ENCODE peak calls at places on chromosomes 5 and 9, in five cellular contexts. E, T, X, C and N are unnamed samples.

GRCh38 chr5:14400085-14400484 is 181.5 kb upstream of the OTULINL start:
- DNase-seq in E (no peak), T (peak; percentile 53), X (no peak), C (no peak), N (no peak)

GRCh38 chr9:136671646-136672430 is 9.1 kb downstream of the EGFL7 start:
- DNase-seq in E (no peak), T (no peak), X (no peak), C (peak; percentile 68), N (no peak)

GRCh38 chr9:94482110-94482509 is 72.8 kb upstream of the PCAT7 start:
- DNase-seq in E (no peak), T (no peak), X (no peak), C (no peak), N (no peak)

GRCh38 chr5:124806857-124807196 is 60.4 kb upstream of the ZNF608 start:
- DNase-seq in E (no peak), T (no peak), X (no peak), C (no peak), N (no peak)

GRCh38 chr5:53481354-53481886 is 991 bp downstream of the FST start:
- DNase-seq in E (no peak), T (no peak), X (no peak), C (no peak), N (no peak)

GRCh38 chr5:57221049-57221568 is 47.2 kb downstream of the GPBP1 start:
- DNase-seq in E (no peak), T (peak; percentile 26), X (peak; percentile 37), C (peak; percentile 69), N (no peak)

GRCh38 chr9:89515416-89515815 is 17.5 kb upstream of the SEMA4D start:
- DNase-seq in E (no peak), T (no peak), X (no peak), C (no peak), N (no peak)

GRCh38 chr5:176319827-176320554 is 41.6 kb downstream of the KIAA1191 start:
- DNase-seq in E (no peak), T (no peak), X (no peak), C (no peak), N (no peak)

GRCh38 chr5:6734243-6734695 is 21.0 kb downstream of the TENT4A start:
- DNase-seq in E (no peak), T (no peak), X (no peak), C (no peak), N (peak; percentile 86)

GRCh38 chr5:181204561-181205401 is at the start of gene TRIM7:
- DNase-seq in E (no peak), T (peak; percentile 50), X (peak; percentile 74), C (peak; percentile 50), N (peak; percentile 79)

GRCh38 chr9:127661342-127661741 is 45.4 kb upstream of the CFAP157 start:
- DNase-seq in E (no peak), T (no peak), X (no peak), C (no peak), N (no peak)

GRCh38 chr9:111857555-111858211 is 38.9 kb upstream of the UGCG start:
- DNase-seq in E (no peak), T (peak; percentile 50), X (peak; percentile 85), C (peak; percentile 38), N (no peak)

GRCh38 chr9:111853450-111853827 is 43.2 kb upstream of the UGCG start:
- DNase-seq in E (no peak), T (no peak), X (no peak), C (no peak), N (no peak)

GRCh38 chr9:111854799-111855198 is 41.8 kb upstream of the UGCG start:
- DNase-seq in E (no peak), T (peak; percentile 50), X (no peak), C (no peak), N (no peak)

GRCh38 chr9:111851536-111851935 is 45.1 kb upstream of the UGCG start:
- DNase-seq in E (no peak), T (no peak), X (peak; percentile 88), C (peak; percentile 50), N (no peak)

GRCh38 chr9:111852291-111852690 is 44.3 kb upstream of the UGCG start:
- DNase-seq in E (no peak), T (no peak), X (peak; percentile 30), C (no peak), N (no peak)
- H3K4me3 ChIP-seq in E (no peak overlapping the region), T (no peak overlapping the region), X (no peak overlapping the region), C (no peak overlapping the region), N (no peak overlapping the region)

GRCh38 chr9:132383462-132383883 is 23.2 kb downstream of the TTF1 start:
- DNase-seq in E (no peak), T (no peak), X (no peak), C (no peak), N (no peak)
- H3K4me3 ChIP-seq in E (no peak overlapping the region), T (no peak overlapping the region), X (no peak overlapping the region), C (no peak overlapping the region), N (no peak overlapping the region)

GRCh38 chr5:9546973-9547947 is 1.4 kb upstream of the SEMA5A start:
- DNase-seq in E (no peak), T (peak; percentile 52), X (peak; percentile 60), C (peak; percentile 58), N (peak; percentile 14)

GRCh38 chr5:9545959-9546851 is at the start of gene SEMA5A:
- DNase-seq in E (peak; percentile 59), T (peak; percentile 77), X (peak; percentile 74), C (peak; percentile 88), N (peak; percentile 85)

GRCh38 chr5:9544056-9544455 is 1.8 kb downstream of the SEMA5A start:
- DNase-seq in E (no peak), T (no peak), X (no peak), C (no peak), N (no peak)

GRCh38 chr5:9544502-9545300 is 1.2 kb downstream of the SEMA5A start:
- DNase-seq in E (peak; percentile 76), T (peak; percentile 84), X (peak; percentile 85), C (peak; percentile 92), N (peak; percentile 81)

GRCh38 chr5:9545301-9545958 is 445 bp downstream of the SEMA5A start:
- DNase-seq in E (peak; percentile 19), T (no peak), X (peak; percentile 20), C (peak; percentile 27), N (peak; percentile 20)
- H3K4me3 ChIP-seq in E (peak overlapping the region; percentile 55), T (peak overlapping the region; percentile 91), X (peak overlapping the region; percentile 86), C (peak overlapping the region; percentile 95), N (peak overlapping the region; percentile 77)

GRCh38 chr5:143416411-143416810 is 12.9 kb upstream of the NR3C1 start:
- DNase-seq in E (no peak), T (no peak), X (no peak), C (no peak), N (no peak)

GRCh38 chr5:143409972-143410371 is 6.5 kb upstream of the NR3C1 start:
- DNase-seq in E (no peak), T (no peak), X (no peak), C (no peak), N (no peak)

GRCh38 chr5:143417503-143418139 is 14.1 kb upstream of the NR3C1 start:
- DNase-seq in E (no peak), T (no peak), X (no peak), C (no peak), N (no peak)

GRCh38 chr5:143412656-143413342 is 9.3 kb upstream of the NR3C1 start:
- DNase-seq in E (no peak), T (no peak), X (no peak), C (no peak), N (no peak)

GRCh38 chr5:143413964-143414669 is 10.6 kb upstream of the NR3C1 start:
- DNase-seq in E (no peak), T (no peak), X (no peak), C (no peak), N (peak; percentile 61)
- H3K4me3 ChIP-seq in E (no peak overlapping the region), T (no peak overlapping the region), X (no peak overlapping the region), C (no peak overlapping the region), N (no peak overlapping the region)

GRCh38 chr5:54533541-54534179 is 16.1 kb downstream of the SNX18 start:
- DNase-seq in E (no peak), T (no peak), X (no peak), C (peak; percentile 57), N (no peak)

GRCh38 chr5:54535149-54535844 is 17.7 kb downstream of the SNX18 start:
- DNase-seq in E (no peak), T (no peak), X (no peak), C (no peak), N (no peak)

GRCh38 chr5:54537720-54538119 is 20.2 kb downstream of the SNX18 start:
- DNase-seq in E (no peak), T (no peak), X (no peak), C (no peak), N (no peak)

GRCh38 chr5:54531536-54531935 is 14.0 kb downstream of the SNX18 start:
- DNase-seq in E (no peak), T (no peak), X (peak; percentile 52), C (no peak), N (no peak)

GRCh38 chr5:54534306-54534705 is 16.7 kb downstream of the SNX18 start:
- DNase-seq in E (no peak), T (no peak), X (no peak), C (no peak), N (no peak)
- H3K4me3 ChIP-seq in E (no peak overlapping the region), T (no peak overlapping the region), X (no peak overlapping the region), C (no peak overlapping the region), N (peak overlapping the region; percentile 27)